ENCODE peak calls at places on chromosome 7, in six cellular contexts. C, S, W, R, P and T are unnamed samples.

GRCh38 chr7:22613466-22613865 is 113.5 kb upstream of the STEAP1B start:
- DNase-seq in S (no peak), R (no peak), C (no peak), P (no peak), W (no peak), T (no peak)

GRCh38 chr7:1842321-1843221 is 172.5 kb downstream of the ELFN1 start:
- DNase-seq in P (no peak), C (peak), S (no peak), W (no peak), R (no peak), T (no peak)

GRCh38 chr7:31883761-31884164 is 186.4 kb downstream of the PDE1C start:
- DNase-seq in C (no peak), W (no peak), R (no peak), P (peak), S (no peak), T (no peak)

GRCh38 chr7:157928171-157928794 is 591.5 kb downstream of the DNAJB6 start:
- DNase-seq in W (no peak), S (no peak), R (no peak), P (no peak), C (no peak), T (no peak)

GRCh38 chr7:50679218-50680007 is 103.3 kb downstream of the GRB10 start:
- DNase-seq in C (no peak), P (peak), W (no peak), R (peak), S (no peak), T (no peak)

GRCh38 chr7:128448751-128449300 is 6.9 kb upstream of the HILPDA start:
- DNase-seq in P (no peak), W (no peak), C (no peak), R (no peak), S (no peak), T (no peak)

GRCh38 chr7:5421626-5422323 is 1.9 kb downstream of the TNRC18 start:
- DNase-seq in P (no peak), S (no peak), R (no peak), C (peak), W (no peak), T (peak)

GRCh38 chr7:53272081-53272480 is 236.6 kb downstream of the POM121L12 start:
- DNase-seq in W (no peak), S (no peak), P (no peak), R (no peak), C (no peak), T (no peak)

GRCh38 chr7:102061981-102062390 is 224.7 kb upstream of the SH2B2 start:
- DNase-seq in S (no peak), R (peak), C (no peak), P (peak), W (no peak), T (no peak)

GRCh38 chr7:30657131-30657530 is 25.1 kb downstream of the CRHR2 start:
- DNase-seq in W (peak), S (no peak), R (no peak), P (no peak), C (no peak), T (no peak)

GRCh38 chr7:151858456-151858855 is 18.5 kb downstream of the PRKAG2 start:
- DNase-seq in R (no peak), W (no peak), S (no peak), C (no peak), P (no peak), T (no peak)

GRCh38 chr7:351681-352480 is 61.9 kb downstream of the FOXL3 start:
- DNase-seq in P (no peak), W (peak), S (no peak), R (no peak), C (no peak), T (no peak)

GRCh38 chr7:139384611-139385010 is 24.9 kb downstream of the LUC7L2 start:
- DNase-seq in P (no peak), S (no peak), C (no peak), R (no peak), W (no peak), T (no peak)

DNA sequence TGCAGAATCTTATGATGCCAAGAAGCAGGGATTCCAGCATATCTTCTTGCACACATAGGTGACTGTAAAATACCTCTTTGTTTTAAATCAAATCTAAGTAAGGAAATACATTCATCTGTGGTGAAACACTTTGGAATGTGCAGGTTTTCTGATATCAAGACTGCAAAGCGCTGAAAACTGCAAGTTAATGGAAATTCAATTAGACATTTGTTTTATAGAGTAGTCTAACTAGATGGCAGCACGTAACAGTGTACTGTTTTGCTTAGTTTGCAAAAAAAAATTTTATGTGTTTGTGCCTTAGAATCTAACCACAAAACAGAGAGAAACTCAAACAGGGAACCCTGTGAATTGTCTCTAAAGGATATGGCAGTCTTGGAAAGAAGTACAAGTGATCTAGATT is 259.2 kb downstream of the HDAC9 start:
- DNase-seq in C (no peak), P (peak), W (no peak), S (no peak), R (no peak), T (no peak)
- TF ChIP-seq CTCF in C (no peak), P (no peak), W (no peak), S (no peak), R (no peak), T (no peak)

GRCh38 chr7:42099076-42099836 is 137.8 kb downstream of the GLI3 start:
- DNase-seq in P (peak), S (no peak), C (no peak), R (no peak), W (no peak), T (no peak)

GRCh38 chr7:42096681-42097637 is 140.1 kb downstream of the GLI3 start:
- DNase-seq in P (no peak), R (no peak), S (no peak), C (no peak), W (no peak), T (no peak)

GRCh38 chr7:42095791-42096190 is 141.2 kb downstream of the GLI3 start:
- DNase-seq in W (no peak), P (no peak), R (no peak), C (no peak), S (no peak), T (no peak)

GRCh38 chr7:42096262-42096661 is 140.7 kb downstream of the GLI3 start:
- DNase-seq in W (no peak), C (no peak), S (no peak), P (no peak), R (no peak), T (no peak)

DNA sequence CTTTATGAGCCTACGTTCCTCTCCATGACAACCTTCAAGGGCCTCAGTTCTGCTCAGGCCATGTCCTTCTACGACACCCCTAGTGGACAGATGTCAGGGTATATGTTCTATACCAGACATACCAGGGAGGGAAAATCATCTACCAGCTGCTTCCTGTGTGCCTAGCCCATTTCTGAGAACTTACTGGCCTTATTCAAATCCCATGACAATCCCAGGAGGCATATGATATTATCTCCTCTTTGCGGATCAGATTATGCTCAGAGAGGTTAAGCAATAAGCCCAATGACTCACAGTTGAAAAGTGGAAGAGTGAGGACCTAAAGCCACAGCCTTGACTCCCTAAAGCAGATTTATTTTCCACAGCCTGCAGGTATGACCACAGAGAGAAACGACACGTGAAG is 139.3 kb downstream of the GLI3 start:
- DNase-seq in S (no peak), W (no peak), P (peak), R (no peak), C (no peak), T (no peak)
- TF ChIP-seq CTCF in S (no peak), W (no peak), P (peak), R (peak), C (no peak), T (no peak)

GRCh38 chr7:33334349-33334748 is 205.0 kb downstream of the BBS9 start:
- DNase-seq in W (no peak), S (no peak), R (peak), C (no peak), P (peak), T (peak)
- TF ChIP-seq CTCF in W (no peak), S (no peak), R (peak), C (peak), P (peak), T (peak)

GRCh38 chr7:116582164-116582732 is 57.4 kb downstream of the CAV1 start:
- DNase-seq in S (no peak), P (no peak), R (no peak), W (no peak), C (no peak), T (no peak)
- TF ChIP-seq CTCF in S (no peak), P (peak), R (no peak), W (no peak), C (no peak), T (no peak)

GRCh38 chr7:134327896-134328295 is 11.2 kb upstream of the SLC35B4 start:
- DNase-seq in W (peak), R (peak), S (no peak), P (peak), C (peak), T (peak)
- TF ChIP-seq CTCF in W (peak), R (peak), S (no peak), P (peak), C (peak), T (no peak)